ENCODE peak calls at places on chromosomes 6 and 20, in four cellular contexts. C is heart right ventricle, X is NCI-H1092, H is substantia nigra. K is an unnamed sample.

GRCh38 chr6:169445661-169446581 is 192.3 kb upstream of the THBS2 start:
- DNase-seq in C (no peak), X (peak), H (no peak), K (peak)

GRCh38 chr6:84268781-84269180 is 41.3 kb upstream of the CEP162 start:
- DNase-seq in C (no peak), X (no peak), H (no peak), K (no peak)

GRCh38 chr6:44453146-44453545 is 65.6 kb downstream of the CDC5L start:
- DNase-seq in C (no peak), X (no peak), H (no peak), K (no peak)

GRCh38 chr6:88499845-88500699 is 333.9 kb upstream of the CNR1 start:
- DNase-seq in C (no peak), X (no peak), H (no peak), K (no peak)

GRCh38 chr6:127618729-127619128 is 41.8 kb downstream of the C6orf58 start:
- DNase-seq in C (no peak), X (no peak), H (no peak), K (no peak)

GRCh38 chr6:105781248-105781647 is 304.9 kb upstream of the PRDM1 start:
- DNase-seq in C (no peak), X (no peak), H (no peak), K (no peak)

GRCh38 chr20:16123623-16124022 is 449.6 kb downstream of the KIF16B start:
- DNase-seq in C (no peak), X (no peak), H (no peak), K (no peak)

GRCh38 chr6:46989384-46989783 is 52.7 kb downstream of the ADGRF1 start:
- DNase-seq in C (no peak), X (no peak), H (no peak), K (no peak)

GRCh38 chr6:52221302-52221701 is 23.0 kb downstream of the IL17F start:
- DNase-seq in C (no peak), X (no peak), H (no peak), K (no peak)

GRCh38 chr6:90083891-90084290 is 189.6 kb downstream of the GJA10 start:
- DNase-seq in C (no peak), X (no peak), H (no peak), K (no peak)

GRCh38 chr6:149723771-149724417 is 6.0 kb upstream of the LATS1 start:
- DNase-seq in C (peak), X (no peak), H (peak), K (no peak)

GRCh38 chr6:75563032-75563431 is 38.6 kb upstream of the SENP6 start:
- DNase-seq in C (no peak), X (no peak), H (no peak), K (no peak)

GRCh38 chr6:148175511-148176188 is 167.0 kb upstream of the SASH1 start:
- DNase-seq in C (no peak), X (no peak), H (no peak), K (no peak)

GRCh38 chr6:132236744-132237143 is 164.5 kb downstream of the MOXD1 start:
- DNase-seq in C (no peak), X (no peak), H (no peak), K (no peak)

GRCh38 chr20:51800769-51801219 is 1.5 kb downstream of the SALL4 start:
- DNase-seq in C (peak), X (no peak), H (no peak), K (no peak)

GRCh38 chr6:3987072-3987471 is 91.9 kb downstream of the FAM217A start:
- DNase-seq in C (no peak), X (no peak), H (no peak), K (no peak)

GRCh38 chr20:64119301-64119680 is 11.9 kb upstream of the NPBWR2 start:
- DNase-seq in C (no peak), X (no peak), H (no peak), K (no peak)

GRCh38 chr6:10221186-10221585 is 193.7 kb downstream of the TFAP2A start:
- DNase-seq in C (no peak), X (no peak), H (no peak), K (no peak)

GRCh38 chr6:16274519-16275229 is 36.3 kb downstream of the GMPR start:
- DNase-seq in C (no peak), X (no peak), H (no peak), K (no peak)

GRCh38 chr6:26272171-26272631 is 92.8 kb upstream of the BTN3A2 start:
- DNase-seq in C (peak), X (no peak), H (no peak), K (no peak)

GRCh38 chr6:117685359-117685758 is 10.1 kb downstream of the NUS1 start:
- DNase-seq in C (no peak), X (no peak), H (no peak), K (no peak)

GRCh38 chr20:11549172-11550117 is 368.2 kb upstream of the BTBD3 start:
- DNase-seq in C (no peak), X (no peak), H (no peak), K (no peak)

GRCh38 chr6:41652876-41653641 is 14.8 kb downstream of the MDFI start:
- DNase-seq in C (no peak), X (no peak), H (no peak), K (no peak)